ENCODE peak calls at places on chromosomes 6 and 20, in five cellular contexts. One of them, this sample, is unnamed.

GRCh38 chr6:5854900-5855299 is 151.8 kb downstream of the NRN1 start:
- DNase-seq in BJ: no peak
- DNase-seq in RWPE1: no peak
- DNase-seq in IMR-90: no peak
- DNase-seq in CD4-positive, alpha-beta T cell: no peak
- DNase-seq in this sample: no peak

GRCh38 chr20:57445298-57445697 is 54.1 kb downstream of the RBM38 start:
- DNase-seq in CD4-positive, alpha-beta T cell: no peak
- DNase-seq in RWPE1: no peak
- DNase-seq in BJ: peak; percentile 31
- DNase-seq in IMR-90: peak; percentile 76
- DNase-seq in this sample: no peak

GRCh38 chr6:45900808-45901752 is 114.6 kb downstream of the CLIC5 start:
- DNase-seq in IMR-90: no peak
- DNase-seq in BJ: no peak
- DNase-seq in CD4-positive, alpha-beta T cell: no peak
- DNase-seq in RWPE1: no peak
- DNase-seq in this sample: no peak

GRCh38 chr20:54476336-54476928 is 1.0 kb downstream of the DOK5 start:
- DNase-seq in BJ: no peak
- DNase-seq in RWPE1: no peak
- DNase-seq in CD4-positive, alpha-beta T cell: no peak
- DNase-seq in IMR-90: no peak
- DNase-seq in this sample: no peak

GRCh38 chr6:20574355-20574754 is 40.1 kb downstream of the CDKAL1 start:
- DNase-seq in BJ: no peak
- DNase-seq in RWPE1: no peak
- DNase-seq in CD4-positive, alpha-beta T cell: no peak
- DNase-seq in IMR-90: no peak
- DNase-seq in this sample: no peak

GRCh38 chr6:3617681-3618299 is 133.7 kb downstream of the PXDC1 start:
- DNase-seq in RWPE1: no peak
- DNase-seq in IMR-90: no peak
- DNase-seq in BJ: no peak
- DNase-seq in CD4-positive, alpha-beta T cell: no peak
- DNase-seq in this sample: no peak

GRCh38 chr6:33931799-33932198 is 128.0 kb upstream of the MLN start:
- DNase-seq in IMR-90: no peak
- DNase-seq in RWPE1: no peak
- DNase-seq in BJ: no peak
- DNase-seq in CD4-positive, alpha-beta T cell: no peak
- DNase-seq in this sample: no peak

GRCh38 chr6:37631295-37631694 is 66.4 kb downstream of the MDGA1 start:
- DNase-seq in CD4-positive, alpha-beta T cell: no peak
- DNase-seq in RWPE1: no peak
- DNase-seq in BJ: no peak
- DNase-seq in IMR-90: no peak
- DNase-seq in this sample: no peak

GRCh38 chr6:129860901-129861665 is at the start of gene TMEM244:
- DNase-seq in CD4-positive, alpha-beta T cell: no peak
- DNase-seq in IMR-90: peak; percentile 70
- DNase-seq in RWPE1: no peak
- DNase-seq in BJ: peak; percentile 76
- DNase-seq in this sample: no peak

GRCh38 chr6:82832811-82833210 is 232.8 kb downstream of the UBE3D start:
- DNase-seq in BJ: no peak
- DNase-seq in CD4-positive, alpha-beta T cell: no peak
- DNase-seq in IMR-90: no peak
- DNase-seq in RWPE1: no peak
- DNase-seq in this sample: no peak

GRCh38 chr6:26571592-26572296 is 25.0 kb upstream of the ABT1 start:
- DNase-seq in IMR-90: peak; percentile 90
- DNase-seq in RWPE1: peak; percentile 78
- DNase-seq in CD4-positive, alpha-beta T cell: peak; percentile 15
- DNase-seq in BJ: no peak
- DNase-seq in this sample: peak; percentile 76

GRCh38 chr6:93468291-93468690 is 48.9 kb upstream of the EPHA7 start:
- DNase-seq in RWPE1: no peak
- DNase-seq in IMR-90: no peak
- DNase-seq in BJ: no peak
- DNase-seq in CD4-positive, alpha-beta T cell: no peak
- DNase-seq in this sample: no peak

GRCh38 chr6:140850438-140850837 is 1282.3 kb upstream of the GJE1 start:
- DNase-seq in CD4-positive, alpha-beta T cell: no peak
- DNase-seq in RWPE1: no peak
- DNase-seq in IMR-90: peak; percentile 70
- DNase-seq in BJ: peak; percentile 46
- DNase-seq in this sample: no peak

GRCh38 chr6:15200087-15200486 is 45.8 kb upstream of the JARID2 start:
- DNase-seq in IMR-90: no peak
- DNase-seq in CD4-positive, alpha-beta T cell: no peak
- DNase-seq in BJ: no peak
- DNase-seq in RWPE1: peak; percentile 23
- DNase-seq in this sample: no peak

GRCh38 chr6:84756466-84756865 is 7.9 kb downstream of the TBX18 start:
- DNase-seq in CD4-positive, alpha-beta T cell: no peak
- DNase-seq in IMR-90: no peak
- DNase-seq in BJ: no peak
- DNase-seq in RWPE1: no peak
- DNase-seq in this sample: no peak

GRCh38 chr6:84753173-84753572 is 11.2 kb downstream of the TBX18 start:
- DNase-seq in IMR-90: no peak
- DNase-seq in RWPE1: no peak
- DNase-seq in BJ: no peak
- DNase-seq in CD4-positive, alpha-beta T cell: no peak
- DNase-seq in this sample: no peak

GRCh38 chr6:84748331-84748730 is 16.1 kb downstream of the TBX18 start:
- DNase-seq in IMR-90: no peak
- DNase-seq in BJ: no peak
- DNase-seq in RWPE1: no peak
- DNase-seq in CD4-positive, alpha-beta T cell: no peak
- DNase-seq in this sample: no peak

GRCh38 chr6:84749181-84749580 is 15.2 kb downstream of the TBX18 start:
- DNase-seq in IMR-90: no peak
- DNase-seq in CD4-positive, alpha-beta T cell: no peak
- DNase-seq in RWPE1: no peak
- DNase-seq in BJ: peak; percentile 22
- DNase-seq in this sample: no peak

GRCh38 chr6:84752118-84752850 is 12.1 kb downstream of the TBX18 start:
- DNase-seq in CD4-positive, alpha-beta T cell: no peak
- DNase-seq in RWPE1: no peak
- DNase-seq in BJ: no peak
- DNase-seq in IMR-90: no peak
- DNase-seq in this sample: no peak
- TF ChIP-seq CTCF in CD4-positive, alpha-beta T cell: no peak
- TF ChIP-seq CTCF in RWPE1: no peak
- TF ChIP-seq CTCF in BJ: peak; percentile 4
- TF ChIP-seq CTCF in IMR-90: no peak
- TF ChIP-seq CTCF in this sample: no peak

DNA sequence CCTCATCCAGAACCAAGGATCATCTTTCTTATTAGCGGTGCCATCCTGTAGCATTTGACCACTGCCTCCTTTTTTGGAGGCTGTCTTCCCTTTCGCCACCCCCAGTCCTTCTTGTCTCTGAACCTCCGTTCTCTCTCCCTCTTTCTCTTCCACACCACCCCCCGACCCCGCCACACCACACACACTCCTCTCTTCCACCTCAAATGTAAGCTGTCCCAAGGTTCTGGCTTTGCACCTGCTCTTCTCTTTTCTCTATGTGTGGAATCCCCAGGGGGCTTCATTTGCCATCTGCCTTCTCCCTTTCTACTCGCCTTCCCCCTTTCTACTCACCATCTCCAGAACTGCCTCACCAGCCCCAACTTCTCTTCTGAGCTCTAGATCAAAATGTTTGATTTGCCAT is 111.3 kb upstream of the CDYL start:
- DNase-seq in BJ: no peak
- DNase-seq in CD4-positive, alpha-beta T cell: no peak
- DNase-seq in IMR-90: no peak
- DNase-seq in RWPE1: no peak
- DNase-seq in this sample: no peak
- TF ChIP-seq CTCF in BJ: no peak
- TF ChIP-seq CTCF in CD4-positive, alpha-beta T cell: no peak
- TF ChIP-seq CTCF in IMR-90: no peak
- TF ChIP-seq CTCF in RWPE1: no peak
- TF ChIP-seq CTCF in this sample: no peak

DNA sequence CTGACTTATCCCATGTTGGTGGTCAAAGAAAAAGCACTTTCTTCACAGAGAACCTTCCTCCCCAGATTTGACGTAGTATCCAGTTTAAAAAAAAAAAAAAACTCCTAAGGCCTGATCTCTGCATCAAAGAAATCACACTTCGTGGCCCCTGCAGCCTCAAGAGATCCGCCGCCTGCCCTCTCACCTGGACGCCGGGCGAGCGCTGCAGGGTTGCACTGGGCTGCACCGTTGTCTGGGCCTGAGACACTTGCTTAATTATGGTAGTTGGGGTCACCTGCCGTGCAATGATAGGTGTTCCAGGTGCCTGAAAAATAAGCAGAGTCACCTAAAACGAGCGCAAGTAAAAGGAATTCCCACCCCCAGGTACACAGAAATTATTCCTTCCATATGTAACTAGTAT is 53.0 kb downstream of the TAF4 start:
- DNase-seq in RWPE1: no peak
- DNase-seq in BJ: no peak
- DNase-seq in IMR-90: no peak
- DNase-seq in CD4-positive, alpha-beta T cell: no peak
- DNase-seq in this sample: no peak
- TF ChIP-seq CTCF in RWPE1: no peak
- TF ChIP-seq CTCF in BJ: no peak
- TF ChIP-seq CTCF in IMR-90: no peak
- TF ChIP-seq CTCF in CD4-positive, alpha-beta T cell: no peak
- TF ChIP-seq CTCF in this sample: no peak

GRCh38 chr6:69216127-69216526 is 580.7 kb downstream of the LMBRD1 start:
- DNase-seq in RWPE1: no peak
- DNase-seq in IMR-90: no peak
- DNase-seq in CD4-positive, alpha-beta T cell: no peak
- DNase-seq in BJ: no peak
- DNase-seq in this sample: no peak
- TF ChIP-seq CTCF in RWPE1: no peak
- TF ChIP-seq CTCF in IMR-90: no peak
- TF ChIP-seq CTCF in CD4-positive, alpha-beta T cell: no peak
- TF ChIP-seq CTCF in BJ: no peak
- TF ChIP-seq CTCF in this sample: no peak

GRCh38 chr20:61599061-61599930 is 347.2 kb downstream of the CDH4 start:
- DNase-seq in RWPE1: no peak
- DNase-seq in IMR-90: no peak
- DNase-seq in CD4-positive, alpha-beta T cell: no peak
- DNase-seq in BJ: no peak
- DNase-seq in this sample: no peak
- TF ChIP-seq CTCF in RWPE1: no peak
- TF ChIP-seq CTCF in IMR-90: peak; percentile 2
- TF ChIP-seq CTCF in CD4-positive, alpha-beta T cell: no peak
- TF ChIP-seq CTCF in BJ: no peak
- TF ChIP-seq CTCF in this sample: no peak

GRCh38 chr20:49028684-49029083 is 17.4 kb upstream of the CSE1L start:
- DNase-seq in CD4-positive, alpha-beta T cell: no peak
- DNase-seq in RWPE1: peak; percentile 34
- DNase-seq in BJ: no peak
- DNase-seq in IMR-90: peak; percentile 41
- DNase-seq in this sample: no peak
- TF ChIP-seq CTCF in CD4-positive, alpha-beta T cell: no peak
- TF ChIP-seq CTCF in RWPE1: peak; percentile 55
- TF ChIP-seq CTCF in BJ: peak; percentile 51
- TF ChIP-seq CTCF in IMR-90: peak; percentile 35
- TF ChIP-seq CTCF in this sample: peak; percentile 45